ENCODE peak calls at places on chromosomes 16 and 17, in ten cellular contexts. H, Y, G, F, U, N, K, B, E and V are unnamed samples.

GRCh38 chr17:45292696-45293412 is 24.0 kb downstream of the MAP3K14 start:
- DNase-seq in H (no peak), Y (no peak), G (no peak), F (no peak), U (no peak), N (no peak), K (no peak), B (no peak), E (no peak), V (no peak)

GRCh38 chr17:7060165-7060890 is 16.4 kb upstream of the SLC16A11 start:
- DNase-seq in H (peak), Y (no peak), G (no peak), F (no peak), U (no peak), N (no peak), K (no peak), B (no peak), E (no peak), V (no peak)

GRCh38 chr16:86761117-86761971 is 183.0 kb downstream of the FOXL1 start:
- DNase-seq in H (peak), Y (peak), G (no peak), F (peak), U (peak), N (peak), K (peak), B (peak), E (peak), V (peak)

GRCh38 chr17:70067104-70067503 is 7.9 kb upstream of the KCNJ16 start:
- DNase-seq in H (no peak), Y (no peak), G (no peak), F (peak), U (no peak), N (no peak), K (no peak), B (no peak), E (no peak), V (no peak)

GRCh38 chr17:57593739-57594462 is 151.2 kb downstream of the CCDC182 start:
- DNase-seq in H (no peak), Y (no peak), G (no peak), F (no peak), U (no peak), N (no peak), K (no peak), B (no peak), E (no peak), V (no peak)

GRCh38 chr17:40560592-40561293 is 4.5 kb downstream of the CCR7 start:
- DNase-seq in H (peak), Y (no peak), G (no peak), F (peak), U (no peak), N (peak), K (no peak), B (no peak), E (no peak), V (peak)

GRCh38 chr17:45020354-45021138 is 30.9 kb downstream of the DCAKD start:
- DNase-seq in H (no peak), Y (no peak), G (no peak), F (no peak), U (peak), N (no peak), K (no peak), B (no peak), E (no peak), V (no peak)

GRCh38 chr16:84144301-84144858 is 597 bp downstream of the HSDL1 start:
- DNase-seq in H (peak), Y (no peak), G (peak), F (no peak), U (no peak), N (peak), K (no peak), B (peak), E (no peak), V (peak)

GRCh38 chr16:19520861-19521331 is 1.0 kb downstream of the GDE1 start:
- DNase-seq in H (no peak), Y (no peak), G (no peak), F (no peak), U (no peak), N (no peak), K (no peak), B (no peak), E (no peak), V (no peak)

GRCh38 chr17:65985571-65985970 is 206.4 kb downstream of the CEP112 start:
- DNase-seq in H (no peak), Y (no peak), G (no peak), F (no peak), U (no peak), N (no peak), K (no peak), B (no peak), E (no peak), V (no peak)

GRCh38 chr17:62809656-62810055 is 1.5 kb upstream of the MARCHF10 start:
- DNase-seq in H (no peak), Y (no peak), G (no peak), F (no peak), U (no peak), N (no peak), K (no peak), B (no peak), E (no peak), V (no peak)

GRCh38 chr17:71412803-71413202 is 708.0 kb upstream of the SOX9 start:
- DNase-seq in H (no peak), Y (no peak), G (no peak), F (peak), U (no peak), N (no peak), K (no peak), B (no peak), E (no peak), V (no peak)

GRCh38 chr16:30786936-30787612 is at the start of gene ZNF629:
- DNase-seq in H (no peak), Y (no peak), G (no peak), F (peak), U (peak), N (peak), K (peak), B (peak), E (no peak), V (peak)

GRCh38 chr17:65243838-65244237 is 106.7 kb downstream of the RGS9 start:
- DNase-seq in H (no peak), Y (no peak), G (no peak), F (peak), U (no peak), N (no peak), K (no peak), B (no peak), E (no peak), V (no peak)